ENCODE peak calls at places on chromosomes 3 and 15, in nine cellular contexts. D is breast epithelium; J is NCI-H1092 treated with DMSO at 0.1 percent for 48 hours; C is type B pancreatic cell; G is aorta; Z is cerebellar nuclear complex; O is NCI-H1694; Y is NCI-H1417; Q is stimulated activated naive B cell treated with anti-CD40 and anti-IgM and Interleukin-4, amounts not matched to agents 10 μg/mL and 1 μg/mL and 100 μg/mL, for 72 hours. M is an unnamed sample.

GRCh38 chr15:43483306-43484128 is 9.4 kb downstream of the TP53BP1 start:
- DNase-seq in D (no peak), J (no peak), C (no peak), G (no peak), Z (no peak), O (no peak), Y (peak; percentile 1), Q (no peak), M (no peak)

GRCh38 chr15:50883903-50884302 is 24.6 kb upstream of the AP4E1 start:
- DNase-seq in D (no peak), J (no peak), C (no peak), G (peak; percentile 51), Z (no peak), O (no peak), Y (no peak), Q (peak; percentile 32), M (no peak)

GRCh38 chr15:85580914-85581313 is 200.5 kb downstream of the AKAP13 start:
- DNase-seq in D (no peak), J (no peak), C (no peak), G (peak; percentile 74), Z (no peak), O (no peak), Y (no peak), Q (peak; percentile 60), M (peak; percentile 34)

GRCh38 chr3:123071146-123071545 is 4.3 kb downstream of the PDIA5 start:
- DNase-seq in D (no peak), J (peak; percentile 88), C (no peak), G (no peak), Z (no peak), O (peak; percentile 59), Y (no peak), Q (no peak), M (no peak)

GRCh38 chr15:77068633-77069032 is 2.3 kb downstream of the TSPAN3 start:
- DNase-seq in D (no peak), J (no peak), C (no peak), G (no peak), Z (no peak), O (no peak), Y (no peak), Q (no peak), M (no peak)

GRCh38 chr15:42704492-42704926 is 32.4 kb downstream of the CDAN1 start:
- DNase-seq in D (peak; percentile 65), J (peak; percentile 36), C (peak; percentile 67), G (peak; percentile 71), Z (no peak), O (peak; percentile 49), Y (peak; percentile 71), Q (peak; percentile 39), M (no peak)

GRCh38 chr3:87311309-87311708 is 34.9 kb upstream of the POU1F1 start:
- DNase-seq in D (no peak), J (no peak), C (no peak), G (no peak), Z (no peak), O (no peak), Y (no peak), Q (no peak), M (no peak)

GRCh38 chr3:111649180-111649579 is 54.0 kb upstream of the ZBED2 start:
- DNase-seq in D (no peak), J (no peak), C (no peak), G (no peak), Z (no peak), O (no peak), Y (no peak), Q (no peak), M (no peak)

GRCh38 chr3:129483870-129484269 is 43.8 kb downstream of the IFT122 start:
- DNase-seq in D (no peak), J (no peak), C (no peak), G (no peak), Z (no peak), O (no peak), Y (no peak), Q (no peak), M (no peak)

GRCh38 chr3:15086699-15087098 is 12.2 kb downstream of the RBSN start:
- DNase-seq in D (no peak), J (no peak), C (no peak), G (no peak), Z (no peak), O (no peak), Y (no peak), Q (no peak), M (no peak)

GRCh38 chr3:133040696-133041523 is 2.7 kb downstream of the TMEM108 start:
- DNase-seq in D (peak; percentile 63), J (peak; percentile 81), C (peak; percentile 76), G (peak; percentile 74), Z (peak; percentile 43), O (peak; percentile 80), Y (peak; percentile 94), Q (peak; percentile 15), M (no peak)

GRCh38 chr15:68386587-68387287 is 45.2 kb downstream of the ITGA11 start:
- DNase-seq in D (no peak), J (no peak), C (peak; percentile 57), G (no peak), Z (no peak), O (no peak), Y (no peak), Q (no peak), M (no peak)

GRCh38 chr15:57470543-57470942 is 94.2 kb downstream of the CGNL1 start:
- DNase-seq in D (no peak), J (no peak), C (no peak), G (no peak), Z (no peak), O (no peak), Y (no peak), Q (no peak), M (no peak)

GRCh38 chr3:46673151-46674030 is 20.1 kb downstream of the ALS2CL start:
- DNase-seq in D (peak; percentile 22), J (no peak), C (no peak), G (peak; percentile 40), Z (no peak), O (no peak), Y (no peak), Q (no peak), M (no peak)

GRCh38 chr3:57080171-57080570 is 19.7 kb downstream of the SPATA12 start:
- DNase-seq in D (no peak), J (no peak), C (no peak), G (no peak), Z (no peak), O (no peak), Y (peak; percentile 13), Q (no peak), M (no peak)

GRCh38 chr15:99454107-99454809 is 111.5 kb upstream of the MEF2A start:
- DNase-seq in D (peak; percentile 14), J (no peak), C (no peak), G (peak; percentile 30), Z (no peak), O (no peak), Y (no peak), Q (no peak), M (no peak)

GRCh38 chr3:191141728-191142127 is 57.3 kb upstream of the OSTN start:
- DNase-seq in D (no peak), J (no peak), C (no peak), G (no peak), Z (no peak), O (no peak), Y (no peak), Q (no peak), M (no peak)

GRCh38 chr15:80174017-80174746 is 21.4 kb downstream of the FAH start:
- DNase-seq in D (peak; percentile 76), J (no peak), C (no peak), G (peak; percentile 86), Z (no peak), O (no peak), Y (no peak), Q (no peak), M (no peak)

GRCh38 chr3:14262212-14262611 is 83.6 kb downstream of the LSM3 start:
- DNase-seq in D (no peak), J (no peak), C (no peak), G (no peak), Z (no peak), O (no peak), Y (no peak), Q (no peak), M (no peak)

GRCh38 chr15:91889143-91889815 is 35.8 kb downstream of the SLCO3A1 start:
- DNase-seq in D (no peak), J (no peak), C (no peak), G (no peak), Z (no peak), O (no peak), Y (peak; percentile 14), Q (no peak), M (no peak)

GRCh38 chr15:91942676-91943417 is 89.3 kb downstream of the SLCO3A1 start:
- DNase-seq in D (peak; percentile 74), J (no peak), C (no peak), G (peak; percentile 91), Z (no peak), O (peak; percentile 70), Y (peak; percentile 58), Q (peak; percentile 5), M (no peak)

GRCh38 chr3:33884204-33884561 is 85.8 kb downstream of the PDCD6IP start:
- DNase-seq in D (no peak), J (no peak), C (no peak), G (no peak), Z (peak; percentile 30), O (no peak), Y (peak; percentile 82), Q (no peak), M (no peak)

GRCh38 chr3:124888482-124889441 is 1.6 kb upstream of the ITGB5 start:
- DNase-seq in D (no peak), J (no peak), C (no peak), G (no peak), Z (no peak), O (no peak), Y (no peak), Q (no peak), M (no peak)

GRCh38 chr3:124395584-124396340 is 334.5 kb upstream of the UMPS start:
- DNase-seq in D (no peak), J (peak; percentile 7), C (no peak), G (peak; percentile 67), Z (no peak), O (no peak), Y (peak; percentile 14), Q (no peak), M (no peak)

GRCh38 chr15:40776537-40777141 is 6.9 kb downstream of the C15orf62 start:
- DNase-seq in D (peak; percentile 86), J (no peak), C (no peak), G (peak; percentile 70), Z (no peak), O (no peak), Y (no peak), Q (no peak), M (no peak)

GRCh38 chr3:110106805-110107204 is 769.5 kb upstream of the DPPA4 start:
- DNase-seq in D (no peak), J (no peak), C (no peak), G (no peak), Z (no peak), O (no peak), Y (no peak), Q (no peak), M (no peak)

GRCh38 chr15:69535101-69535638 is 82.6 kb downstream of the RPLP1 start:
- DNase-seq in D (peak; percentile 19), J (no peak), C (no peak), G (no peak), Z (no peak), O (no peak), Y (no peak), Q (no peak), M (no peak)

GRCh38 chr15:37034835-37035234 is 65.5 kb downstream of the MEIS2 start:
- DNase-seq in D (no peak), J (no peak), C (no peak), G (no peak), Z (no peak), O (no peak), Y (peak; percentile 92), Q (no peak), M (no peak)

GRCh38 chr3:73018790-73019441 is 22.3 kb downstream of the PPP4R2 start:
- DNase-seq in D (no peak), J (no peak), C (no peak), G (no peak), Z (no peak), O (no peak), Y (no peak), Q (no peak), M (no peak)

M was measured in T-helper 17 cell.